ENCODE peak calls at places on chromosomes 5 and 9, in ten cellular contexts. One of them, this sample, is unnamed.

GRCh38 chr5:23208959-23209431 is 298.4 kb upstream of the PRDM9 start:
- DNase-seq in fibroblast of pulmonary artery: peak
- DNase-seq in Calu3: peak
- DNase-seq in C1 segment of cervical spinal cord: no peak
- DNase-seq in left cardiac atrium: no peak
- DNase-seq in H7: peak
- DNase-seq in cardiac fibroblast: peak
- DNase-seq in nephron progenitor cell: peak
- DNase-seq in heart right ventricle: peak
- DNase-seq in stimulated activated CD4-positive, alpha-beta T cell treated with anti-CD3 and anti-CD28 coated beads, Interleukin-4, amount 100 ng/mL, for 1 hour: no peak
- DNase-seq in this sample: peak

GRCh38 chr5:57681942-57682341 is 199.3 kb upstream of the ACTBL2 start:
- DNase-seq in fibroblast of pulmonary artery: no peak
- DNase-seq in cardiac fibroblast: no peak
- DNase-seq in left cardiac atrium: no peak
- DNase-seq in stimulated activated CD4-positive, alpha-beta T cell treated with anti-CD3 and anti-CD28 coated beads, Interleukin-4, amount 100 ng/mL, for 1 hour: no peak
- DNase-seq in heart right ventricle: no peak
- DNase-seq in nephron progenitor cell: no peak
- DNase-seq in C1 segment of cervical spinal cord: no peak
- DNase-seq in H7: no peak
- DNase-seq in Calu3: no peak
- DNase-seq in this sample: no peak

GRCh38 chr5:132102101-132102701 is 28.6 kb downstream of the CSF2 start:
- DNase-seq in nephron progenitor cell: no peak
- DNase-seq in C1 segment of cervical spinal cord: no peak
- DNase-seq in cardiac fibroblast: no peak
- DNase-seq in heart right ventricle: no peak
- DNase-seq in stimulated activated CD4-positive, alpha-beta T cell treated with anti-CD3 and anti-CD28 coated beads, Interleukin-4, amount 100 ng/mL, for 1 hour: peak
- DNase-seq in Calu3: no peak
- DNase-seq in left cardiac atrium: no peak
- DNase-seq in fibroblast of pulmonary artery: no peak
- DNase-seq in H7: no peak
- DNase-seq in this sample: no peak

GRCh38 chr5:54347221-54347865 is 37.0 kb upstream of the ARL15 start:
- DNase-seq in fibroblast of pulmonary artery: no peak
- DNase-seq in cardiac fibroblast: peak
- DNase-seq in stimulated activated CD4-positive, alpha-beta T cell treated with anti-CD3 and anti-CD28 coated beads, Interleukin-4, amount 100 ng/mL, for 1 hour: no peak
- DNase-seq in nephron progenitor cell: no peak
- DNase-seq in C1 segment of cervical spinal cord: no peak
- DNase-seq in H7: no peak
- DNase-seq in left cardiac atrium: no peak
- DNase-seq in Calu3: no peak
- DNase-seq in heart right ventricle: no peak
- DNase-seq in this sample: no peak

GRCh38 chr5:60634054-60634453 is 65.9 kb downstream of the DEPDC1B start:
- DNase-seq in nephron progenitor cell: no peak
- DNase-seq in H7: no peak
- DNase-seq in stimulated activated CD4-positive, alpha-beta T cell treated with anti-CD3 and anti-CD28 coated beads, Interleukin-4, amount 100 ng/mL, for 1 hour: no peak
- DNase-seq in left cardiac atrium: no peak
- DNase-seq in heart right ventricle: no peak
- DNase-seq in cardiac fibroblast: no peak
- DNase-seq in C1 segment of cervical spinal cord: no peak
- DNase-seq in fibroblast of pulmonary artery: peak
- DNase-seq in Calu3: no peak
- DNase-seq in this sample: peak

GRCh38 chr9:121572581-121572980 is 72.9 kb upstream of the GGTA1 start:
- DNase-seq in H7: no peak
- DNase-seq in C1 segment of cervical spinal cord: no peak
- DNase-seq in fibroblast of pulmonary artery: no peak
- DNase-seq in stimulated activated CD4-positive, alpha-beta T cell treated with anti-CD3 and anti-CD28 coated beads, Interleukin-4, amount 100 ng/mL, for 1 hour: no peak
- DNase-seq in Calu3: no peak
- DNase-seq in left cardiac atrium: no peak
- DNase-seq in nephron progenitor cell: no peak
- DNase-seq in heart right ventricle: no peak
- DNase-seq in cardiac fibroblast: no peak
- DNase-seq in this sample: no peak

GRCh38 chr5:172284275-172284971 is 859 bp upstream of the UBTD2 start:
- DNase-seq in left cardiac atrium: no peak
- DNase-seq in fibroblast of pulmonary artery: no peak
- DNase-seq in nephron progenitor cell: no peak
- DNase-seq in C1 segment of cervical spinal cord: no peak
- DNase-seq in cardiac fibroblast: peak
- DNase-seq in heart right ventricle: peak
- DNase-seq in stimulated activated CD4-positive, alpha-beta T cell treated with anti-CD3 and anti-CD28 coated beads, Interleukin-4, amount 100 ng/mL, for 1 hour: no peak
- DNase-seq in H7: no peak
- DNase-seq in Calu3: no peak
- DNase-seq in this sample: peak

GRCh38 chr9:7360513-7360912 is 439.1 kb downstream of the DMAC1 start:
- DNase-seq in Calu3: no peak
- DNase-seq in cardiac fibroblast: no peak
- DNase-seq in heart right ventricle: no peak
- DNase-seq in nephron progenitor cell: no peak
- DNase-seq in left cardiac atrium: no peak
- DNase-seq in C1 segment of cervical spinal cord: no peak
- DNase-seq in fibroblast of pulmonary artery: no peak
- DNase-seq in stimulated activated CD4-positive, alpha-beta T cell treated with anti-CD3 and anti-CD28 coated beads, Interleukin-4, amount 100 ng/mL, for 1 hour: no peak
- DNase-seq in H7: peak
- DNase-seq in this sample: no peak

GRCh38 chr5:127440831-127441230 is 76.6 kb upstream of the PRRC1 start:
- DNase-seq in left cardiac atrium: no peak
- DNase-seq in heart right ventricle: no peak
- DNase-seq in cardiac fibroblast: peak
- DNase-seq in H7: no peak
- DNase-seq in fibroblast of pulmonary artery: no peak
- DNase-seq in stimulated activated CD4-positive, alpha-beta T cell treated with anti-CD3 and anti-CD28 coated beads, Interleukin-4, amount 100 ng/mL, for 1 hour: no peak
- DNase-seq in C1 segment of cervical spinal cord: no peak
- DNase-seq in Calu3: no peak
- DNase-seq in nephron progenitor cell: no peak
- DNase-seq in this sample: peak

GRCh38 chr5:158978061-158978745 is 121.5 kb downstream of the EBF1 start:
- DNase-seq in cardiac fibroblast: peak
- DNase-seq in C1 segment of cervical spinal cord: no peak
- DNase-seq in stimulated activated CD4-positive, alpha-beta T cell treated with anti-CD3 and anti-CD28 coated beads, Interleukin-4, amount 100 ng/mL, for 1 hour: no peak
- DNase-seq in Calu3: no peak
- DNase-seq in fibroblast of pulmonary artery: peak
- DNase-seq in nephron progenitor cell: no peak
- DNase-seq in left cardiac atrium: no peak
- DNase-seq in heart right ventricle: no peak
- DNase-seq in H7: no peak
- DNase-seq in this sample: no peak

GRCh38 chr9:131500939-131501541 is 1.7 kb upstream of the POMT1 start:
- DNase-seq in heart right ventricle: no peak
- DNase-seq in stimulated activated CD4-positive, alpha-beta T cell treated with anti-CD3 and anti-CD28 coated beads, Interleukin-4, amount 100 ng/mL, for 1 hour: peak
- DNase-seq in fibroblast of pulmonary artery: peak
- DNase-seq in nephron progenitor cell: no peak
- DNase-seq in left cardiac atrium: no peak
- DNase-seq in Calu3: no peak
- DNase-seq in H7: no peak
- DNase-seq in cardiac fibroblast: peak
- DNase-seq in C1 segment of cervical spinal cord: no peak
- DNase-seq in this sample: peak

GRCh38 chr5:153617190-153617589 is 126.7 kb downstream of the GRIA1 start:
- DNase-seq in fibroblast of pulmonary artery: peak
- DNase-seq in stimulated activated CD4-positive, alpha-beta T cell treated with anti-CD3 and anti-CD28 coated beads, Interleukin-4, amount 100 ng/mL, for 1 hour: no peak
- DNase-seq in cardiac fibroblast: peak
- DNase-seq in C1 segment of cervical spinal cord: no peak
- DNase-seq in heart right ventricle: no peak
- DNase-seq in Calu3: no peak
- DNase-seq in left cardiac atrium: no peak
- DNase-seq in H7: no peak
- DNase-seq in nephron progenitor cell: no peak
- DNase-seq in this sample: peak

GRCh38 chr5:172417130-172417802 is 37.1 kb downstream of the SH3PXD2B start:
- DNase-seq in fibroblast of pulmonary artery: no peak
- DNase-seq in C1 segment of cervical spinal cord: no peak
- DNase-seq in stimulated activated CD4-positive, alpha-beta T cell treated with anti-CD3 and anti-CD28 coated beads, Interleukin-4, amount 100 ng/mL, for 1 hour: no peak
- DNase-seq in nephron progenitor cell: no peak
- DNase-seq in H7: no peak
- DNase-seq in left cardiac atrium: no peak
- DNase-seq in heart right ventricle: no peak
- DNase-seq in Calu3: no peak
- DNase-seq in cardiac fibroblast: no peak
- DNase-seq in this sample: no peak

GRCh38 chr9:121367651-121368510 is 2.2 kb downstream of the STOM start:
- DNase-seq in cardiac fibroblast: no peak
- DNase-seq in C1 segment of cervical spinal cord: no peak
- DNase-seq in heart right ventricle: no peak
- DNase-seq in stimulated activated CD4-positive, alpha-beta T cell treated with anti-CD3 and anti-CD28 coated beads, Interleukin-4, amount 100 ng/mL, for 1 hour: no peak
- DNase-seq in Calu3: no peak
- DNase-seq in H7: no peak
- DNase-seq in fibroblast of pulmonary artery: no peak
- DNase-seq in left cardiac atrium: no peak
- DNase-seq in nephron progenitor cell: no peak
- DNase-seq in this sample: peak

GRCh38 chr9:33198163-33198562 is 31.0 kb upstream of the B4GALT1 start:
- DNase-seq in nephron progenitor cell: no peak
- DNase-seq in heart right ventricle: peak
- DNase-seq in left cardiac atrium: peak
- DNase-seq in Calu3: no peak
- DNase-seq in stimulated activated CD4-positive, alpha-beta T cell treated with anti-CD3 and anti-CD28 coated beads, Interleukin-4, amount 100 ng/mL, for 1 hour: no peak
- DNase-seq in H7: no peak
- DNase-seq in cardiac fibroblast: peak
- DNase-seq in C1 segment of cervical spinal cord: peak
- DNase-seq in fibroblast of pulmonary artery: peak
- DNase-seq in this sample: peak

GRCh38 chr5:173680660-173681242 is 64.3 kb upstream of the BOD1 start:
- DNase-seq in stimulated activated CD4-positive, alpha-beta T cell treated with anti-CD3 and anti-CD28 coated beads, Interleukin-4, amount 100 ng/mL, for 1 hour: no peak
- DNase-seq in heart right ventricle: no peak
- DNase-seq in Calu3: no peak
- DNase-seq in fibroblast of pulmonary artery: no peak
- DNase-seq in left cardiac atrium: no peak
- DNase-seq in cardiac fibroblast: no peak
- DNase-seq in C1 segment of cervical spinal cord: no peak
- DNase-seq in nephron progenitor cell: no peak
- DNase-seq in H7: no peak
- DNase-seq in this sample: no peak

GRCh38 chr9:114798793-114799427 is 6.9 kb downstream of the TNFSF15 start:
- DNase-seq in Calu3: no peak
- DNase-seq in nephron progenitor cell: no peak
- DNase-seq in heart right ventricle: no peak
- DNase-seq in fibroblast of pulmonary artery: no peak
- DNase-seq in stimulated activated CD4-positive, alpha-beta T cell treated with anti-CD3 and anti-CD28 coated beads, Interleukin-4, amount 100 ng/mL, for 1 hour: no peak
- DNase-seq in C1 segment of cervical spinal cord: no peak
- DNase-seq in H7: no peak
- DNase-seq in cardiac fibroblast: no peak
- DNase-seq in left cardiac atrium: no peak
- DNase-seq in this sample: peak

GRCh38 chr5:17005087-17005828 is 69.2 kb upstream of the MYO10 start:
- DNase-seq in cardiac fibroblast: no peak
- DNase-seq in fibroblast of pulmonary artery: no peak
- DNase-seq in nephron progenitor cell: no peak
- DNase-seq in stimulated activated CD4-positive, alpha-beta T cell treated with anti-CD3 and anti-CD28 coated beads, Interleukin-4, amount 100 ng/mL, for 1 hour: no peak
- DNase-seq in H7: no peak
- DNase-seq in Calu3: no peak
- DNase-seq in C1 segment of cervical spinal cord: no peak
- DNase-seq in left cardiac atrium: no peak
- DNase-seq in heart right ventricle: no peak
- DNase-seq in this sample: no peak

GRCh38 chr5:125756456-125756855 is 666.8 kb upstream of the GRAMD2B start:
- DNase-seq in H7: no peak
- DNase-seq in fibroblast of pulmonary artery: peak
- DNase-seq in C1 segment of cervical spinal cord: no peak
- DNase-seq in cardiac fibroblast: peak
- DNase-seq in left cardiac atrium: no peak
- DNase-seq in nephron progenitor cell: no peak
- DNase-seq in stimulated activated CD4-positive, alpha-beta T cell treated with anti-CD3 and anti-CD28 coated beads, Interleukin-4, amount 100 ng/mL, for 1 hour: no peak
- DNase-seq in heart right ventricle: no peak
- DNase-seq in Calu3: no peak
- DNase-seq in this sample: peak

GRCh38 chr9:71036501-71036900 is 84.9 kb downstream of the TRPM3 start:
- DNase-seq in left cardiac atrium: no peak
- DNase-seq in C1 segment of cervical spinal cord: no peak
- DNase-seq in fibroblast of pulmonary artery: peak
- DNase-seq in stimulated activated CD4-positive, alpha-beta T cell treated with anti-CD3 and anti-CD28 coated beads, Interleukin-4, amount 100 ng/mL, for 1 hour: no peak
- DNase-seq in cardiac fibroblast: peak
- DNase-seq in Calu3: peak
- DNase-seq in heart right ventricle: no peak
- DNase-seq in nephron progenitor cell: no peak
- DNase-seq in H7: no peak
- DNase-seq in this sample: peak

GRCh38 chr5:78731884-78732283 is 83.3 kb upstream of the LHFPL2 start:
- DNase-seq in cardiac fibroblast: peak
- DNase-seq in fibroblast of pulmonary artery: peak
- DNase-seq in left cardiac atrium: no peak
- DNase-seq in H7: no peak
- DNase-seq in stimulated activated CD4-positive, alpha-beta T cell treated with anti-CD3 and anti-CD28 coated beads, Interleukin-4, amount 100 ng/mL, for 1 hour: no peak
- DNase-seq in C1 segment of cervical spinal cord: no peak
- DNase-seq in Calu3: no peak
- DNase-seq in heart right ventricle: no peak
- DNase-seq in nephron progenitor cell: no peak
- DNase-seq in this sample: peak

GRCh38 chr5:29811914-29812679 is 1381.4 kb upstream of the CDH6 start:
- DNase-seq in left cardiac atrium: no peak
- DNase-seq in heart right ventricle: no peak
- DNase-seq in stimulated activated CD4-positive, alpha-beta T cell treated with anti-CD3 and anti-CD28 coated beads, Interleukin-4, amount 100 ng/mL, for 1 hour: no peak
- DNase-seq in fibroblast of pulmonary artery: no peak
- DNase-seq in nephron progenitor cell: no peak
- DNase-seq in Calu3: no peak
- DNase-seq in cardiac fibroblast: no peak
- DNase-seq in H7: no peak
- DNase-seq in C1 segment of cervical spinal cord: no peak
- DNase-seq in this sample: no peak

GRCh38 chr5:57407391-57407790 is 75.2 kb downstream of the ACTBL2 start:
- DNase-seq in fibroblast of pulmonary artery: no peak
- DNase-seq in H7: no peak
- DNase-seq in stimulated activated CD4-positive, alpha-beta T cell treated with anti-CD3 and anti-CD28 coated beads, Interleukin-4, amount 100 ng/mL, for 1 hour: no peak
- DNase-seq in heart right ventricle: no peak
- DNase-seq in nephron progenitor cell: no peak
- DNase-seq in cardiac fibroblast: no peak
- DNase-seq in left cardiac atrium: no peak
- DNase-seq in Calu3: no peak
- DNase-seq in C1 segment of cervical spinal cord: no peak
- DNase-seq in this sample: no peak

This sample was measured in amniotic epithelial cell.